ENCODE peak calls at places on chromosome 14, in six cellular contexts. H, Y, T, X, Q and G are unnamed samples.

GRCh38 chr14:24392327-24393098 is 6.3 kb upstream of the NYNRIN start:
- DNase-seq in X (no peak), Y (no peak), Q (no peak), T (peak; percentile 25), H (no peak), G (no peak)

GRCh38 chr14:33745163-33745562 is 205.7 kb downstream of the EGLN3 start:
- DNase-seq in Y (no peak), T (no peak), X (no peak), H (no peak), Q (no peak), G (no peak)

GRCh38 chr14:24307575-24308341 is at the start of gene CIDEB:
- DNase-seq in Q (peak; percentile 91), T (peak; percentile 69), H (peak; percentile 86), X (peak; percentile 59), Y (peak; percentile 87), G (no peak)

GRCh38 chr14:78291958-78292357 is 121.8 kb downstream of the NRXN3 start:
- DNase-seq in T (no peak), Y (no peak), Q (no peak), H (no peak), X (no peak), G (no peak)

GRCh38 chr14:32809255-32809654 is 129.4 kb upstream of the NPAS3 start:
- DNase-seq in H (no peak), Q (no peak), T (peak; percentile 60), Y (no peak), X (no peak), G (no peak)

GRCh38 chr14:106268013-106268727 is 741.8 kb downstream of the TMEM121 start:
- DNase-seq in Y (peak; percentile 26), Q (no peak), X (peak; percentile 20), T (peak; percentile 55), H (no peak), G (no peak)

GRCh38 chr14:59576332-59577294 is at the start of gene CCDC175:
- DNase-seq in Q (peak; percentile 96), Y (peak; percentile 89), X (peak; percentile 92), T (peak; percentile 69), H (peak; percentile 90), G (peak; percentile 93)

GRCh38 chr14:104600141-104600643 is 4.4 kb downstream of the TMEM179 start:
- DNase-seq in T (peak; percentile 17), H (peak; percentile 31), Q (no peak), Y (peak; percentile 94), X (no peak), G (peak; percentile 68)

GRCh38 chr14:96001866-96002510 is 37.2 kb upstream of the C14orf132 start:
- DNase-seq in Y (no peak), Q (peak; percentile 75), T (peak; percentile 83), X (peak; percentile 85), H (no peak), G (no peak)

GRCh38 chr14:51922624-51923023 is 62.2 kb downstream of the GNG2 start:
- DNase-seq in X (no peak), H (no peak), Y (no peak), T (peak; percentile 46), Q (no peak), G (no peak)

GRCh38 chr14:74019743-74020142 is 594 bp downstream of the BBOF1 start:
- DNase-seq in Q (no peak), Y (peak; percentile 28), H (no peak), T (no peak), X (no peak), G (no peak)

GRCh38 chr14:24040692-24041091 is 11.1 kb upstream of the CARMIL3 start:
- DNase-seq in Q (no peak), Y (no peak), T (no peak), X (no peak), H (no peak), G (no peak)

GRCh38 chr14:77097006-77097688 is 911 bp upstream of the CIPC start:
- DNase-seq in Y (no peak), T (peak; percentile 19), H (no peak), X (no peak), Q (no peak), G (no peak)

GRCh38 chr14:103014466-103015319 is 42.7 kb downstream of the CDC42BPB start:
- DNase-seq in H (no peak), Y (no peak), T (peak; percentile 74), Q (peak; percentile 64), X (no peak), G (no peak)

GRCh38 chr14:79418649-79419415 is 792.5 kb downstream of the DIO2 start:
- DNase-seq in T (no peak), Q (no peak), H (no peak), Y (no peak), X (no peak), G (no peak)

GRCh38 chr14:105931808-105932483 is 405.6 kb downstream of the TMEM121 start:
- DNase-seq in Q (peak; percentile 7), Y (peak; percentile 83), H (no peak), X (no peak), T (no peak), G (no peak)

DNA sequence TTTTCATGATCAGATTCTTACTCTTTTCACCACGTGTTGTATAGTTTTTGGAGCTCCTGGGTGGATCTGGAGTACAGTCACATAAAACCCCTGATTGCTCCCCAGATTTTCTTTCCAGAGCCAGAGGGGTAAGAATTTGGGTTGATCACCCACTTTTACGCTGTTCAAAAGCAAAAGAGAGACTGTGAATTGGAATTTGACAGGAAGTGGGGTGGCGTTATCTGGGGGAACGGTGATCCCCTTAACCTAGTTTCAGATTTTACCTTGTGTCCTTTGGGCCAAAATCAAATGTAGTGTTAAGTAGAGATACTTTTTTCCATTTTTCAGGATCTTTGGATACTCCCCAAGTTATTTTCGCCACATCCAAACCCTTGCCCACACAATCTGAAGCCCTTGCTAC is 75.6 kb downstream of the TGFB3 start:
- DNase-seq in T (no peak), X (no peak), Q (no peak), Y (no peak), H (no peak), G (no peak)
- H3K9me3 ChIP-seq in T (no peaks in the 10 kb centered on the region), X (no peaks in the 10 kb centered on the region), Q (no peaks in the 10 kb centered on the region), Y (no peaks in the 10 kb centered on the region), H (no peaks in the 10 kb centered on the region), G (no peaks in the 10 kb centered on the region)

GRCh38 chr14:67815573-67816235 is 686 bp downstream of the ZFYVE26 start:
- DNase-seq in H (no peak), X (no peak), Y (no peak), T (no peak), Q (peak; percentile 49), G (no peak)

GRCh38 chr14:67820428-67820881 is 876 bp downstream of the RAD51B start:
- DNase-seq in X (no peak), Q (peak; percentile 54), Y (peak; percentile 18), H (no peak), T (no peak), G (no peak)

GRCh38 chr14:67816326-67817009 is at the start of gene ZFYVE26:
- DNase-seq in H (peak; percentile 89), T (peak; percentile 98), Q (peak; percentile 98), X (peak; percentile 95), Y (peak; percentile 91), G (peak; percentile 95)

GRCh38 chr14:67819563-67820411 is at the start of gene RAD51B:
- DNase-seq in X (peak; percentile 82), H (peak; percentile 86), T (peak; percentile 92), Q (peak; percentile 95), Y (peak; percentile 82), G (peak; percentile 94)

GRCh38 chr14:67817750-67818438 is 1.5 kb upstream of the ZFYVE26 start:
- DNase-seq in Q (no peak), T (no peak), H (no peak), X (no peak), Y (no peak), G (no peak)
- H3K4me3 ChIP-seq in Q (no peak overlapping the region), T (no peak overlapping the region), H (no peak overlapping the region), X (no peak overlapping the region), Y (no peak overlapping the region), G (no peak overlapping the region)

DNA sequence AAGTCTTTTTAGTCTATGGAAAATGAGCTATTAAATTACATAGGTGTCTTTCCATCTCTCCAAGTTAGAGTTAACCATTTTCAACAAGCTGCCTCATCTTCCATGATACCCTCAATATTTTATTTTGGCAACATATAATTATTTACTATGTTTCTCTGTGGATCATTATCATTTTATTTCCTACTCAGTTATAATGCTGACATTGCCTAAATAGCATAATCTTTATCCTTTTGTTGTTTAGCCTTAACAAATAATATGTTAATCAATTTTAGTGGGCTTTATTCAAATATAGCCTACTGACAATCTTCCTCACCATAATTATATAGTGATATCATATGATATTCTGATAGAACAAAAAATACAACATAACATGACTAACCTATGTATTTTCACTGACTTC is 1044.8 kb upstream of the FOXG1 start:
- DNase-seq in Q (no peak), T (no peak), X (no peak), Y (no peak), H (no peak), G (no peak)
- H3K9me3 ChIP-seq in Q (peaks cover 3% of the 10 kb centered on the region), T (peaks cover 20% of the 10 kb centered on the region), X (no peaks in the 10 kb centered on the region), Y (no peaks in the 10 kb centered on the region), H (no peaks in the 10 kb centered on the region), G (no peaks in the 10 kb centered on the region)

DNA sequence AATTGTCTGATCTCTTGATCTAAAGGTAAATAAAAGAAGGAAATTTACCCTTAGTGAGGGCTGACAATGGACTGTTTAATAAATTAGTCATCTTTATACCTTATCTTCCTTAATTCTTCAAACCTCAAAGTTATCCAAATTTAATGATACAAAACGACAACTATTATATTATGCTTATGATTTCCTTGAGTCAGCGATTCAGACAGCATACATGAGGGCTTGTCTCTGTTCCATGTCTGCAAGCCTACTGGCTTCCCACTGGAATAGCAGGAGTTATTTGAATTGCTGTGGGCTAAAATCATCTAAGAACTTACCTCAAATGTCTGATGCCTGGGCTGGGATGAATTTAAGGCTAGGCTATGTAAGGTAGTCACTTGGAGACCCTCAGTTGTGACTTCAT is 197.2 kb upstream of the MDGA2 start:
- DNase-seq in H (no peak), Y (no peak), Q (no peak), T (no peak), X (no peak), G (no peak)
- H3K4me3 ChIP-seq in H (no peak overlapping the region), Y (no peak overlapping the region), Q (no peak overlapping the region), T (no peak overlapping the region), X (no peak overlapping the region), G (no peak overlapping the region)

GRCh38 chr14:42994001-42994736 is 1387.5 kb downstream of the LRFN5 start:
- DNase-seq in Y (no peak), X (no peak), H (no peak), T (no peak), Q (no peak), G (no peak)
- H3K9me3 ChIP-seq in Y (no peaks in the 10 kb centered on the region), X (no peaks in the 10 kb centered on the region), H (no peaks in the 10 kb centered on the region), T (no peaks in the 10 kb centered on the region), Q (no peaks in the 10 kb centered on the region), G (no peaks in the 10 kb centered on the region)

GRCh38 chr14:63909984-63910383 is 57.2 kb downstream of the SYNE2 start:
- DNase-seq in T (no peak), X (no peak), Q (no peak), H (no peak), Y (no peak), G (no peak)
- H3K4me3 ChIP-seq in T (no peak overlapping the region), X (no peak overlapping the region), Q (no peak overlapping the region), H (no peak overlapping the region), Y (no peak overlapping the region), G (no peak overlapping the region)

GRCh38 chr14:27242874-27243273 is 645.0 kb upstream of the NOVA1 start:
- DNase-seq in X (no peak), T (peak; percentile 6), Y (no peak), H (no peak), Q (no peak), G (no peak)

DNA sequence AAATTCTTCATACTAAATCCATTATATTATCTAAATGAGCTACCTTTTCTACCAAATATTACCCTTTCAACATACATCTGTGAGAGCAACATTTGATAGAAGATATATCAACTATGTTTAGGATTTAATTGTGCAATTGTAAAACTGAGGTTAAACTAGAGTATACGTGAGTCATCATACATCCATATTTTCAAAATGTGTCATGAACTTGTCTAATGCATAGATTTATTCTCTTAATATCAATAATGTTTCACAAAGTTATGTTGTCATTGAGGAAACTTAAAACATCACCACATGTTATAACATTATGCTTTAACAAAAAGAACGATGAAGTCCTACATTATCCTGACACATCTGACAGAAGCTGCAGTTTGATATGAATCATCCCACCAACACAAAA is 645.5 kb upstream of the NOVA1 start:
- DNase-seq in Q (no peak), X (no peak), T (no peak), H (no peak), Y (no peak), G (no peak)
- H3K9me3 ChIP-seq in Q (no peaks in the 10 kb centered on the region), X (no peaks in the 10 kb centered on the region), T (no peaks in the 10 kb centered on the region), H (no peaks in the 10 kb centered on the region), Y (no peaks in the 10 kb centered on the region), G (no peaks in the 10 kb centered on the region)